ENCODE peak calls at places on chromosome 17, in nine cellular contexts. Z is spleen, Y is left ventricle myocardium inferior, K is mucosa of descending colon, T is NCI-H1092 treated with DMSO at 0.1 percent for 48 hours, P is GM20000, D is A549, U is mucosa of gallbladder, S is osteoblast. L is an unnamed sample.

GRCh38 chr17:49819651-49820050 is 28.2 kb downstream of the TAC4 start:
- DNase-seq in Z (no peak), Y (no peak), K (no peak), T (no peak), P (no peak), D (no peak), U (no peak), S (no peak), L (no peak)

GRCh38 chr17:27811961-27812360 is 11.6 kb upstream of the NOS2 start:
- DNase-seq in Z (no peak), Y (no peak), K (peak), T (no peak), P (no peak), D (no peak), U (no peak), S (no peak), L (no peak)

GRCh38 chr17:30351730-30352129 is 17.9 kb upstream of the TMIGD1 start:
- DNase-seq in Z (no peak), Y (no peak), K (no peak), T (no peak), P (no peak), D (no peak), U (no peak), S (no peak), L (no peak)

GRCh38 chr17:42286411-42287295 is 1.6 kb upstream of the STAT5A start:
- DNase-seq in Z (peak), Y (peak), K (no peak), T (no peak), P (no peak), D (no peak), U (no peak), S (peak), L (no peak)

GRCh38 chr17:20981046-20981920 is 61.5 kb downstream of the USP22 start:
- DNase-seq in Z (no peak), Y (no peak), K (no peak), T (no peak), P (peak), D (no peak), U (no peak), S (peak), L (no peak)

GRCh38 chr17:8955021-8955420 is 10.5 kb downstream of the PIK3R5 start:
- DNase-seq in Z (peak), Y (no peak), K (no peak), T (no peak), P (no peak), D (no peak), U (no peak), S (no peak), L (no peak)

GRCh38 chr17:40110457-40110856 is 10.1 kb upstream of the NR1D1 start:
- DNase-seq in Z (no peak), Y (no peak), K (no peak), T (no peak), P (no peak), D (no peak), U (no peak), S (peak), L (no peak)

GRCh38 chr17:75571885-75572215 is 15.8 kb upstream of the MYO15B start:
- DNase-seq in Z (no peak), Y (no peak), K (no peak), T (no peak), P (no peak), D (no peak), U (no peak), S (peak), L (no peak)

GRCh38 chr17:67557921-67558320 is 159.8 kb upstream of the NOL11 start:
- DNase-seq in Z (no peak), Y (no peak), K (no peak), T (no peak), P (no peak), D (no peak), U (no peak), S (peak), L (no peak)

GRCh38 chr17:82244413-82245140 is 15.7 kb downstream of the SLC16A3 start:
- DNase-seq in Z (peak), Y (no peak), K (no peak), T (no peak), P (peak), D (peak), U (no peak), S (peak), L (no peak)

GRCh38 chr17:9367186-9367585 is 208.4 kb downstream of the STX8 start:
- DNase-seq in Z (no peak), Y (peak), K (no peak), T (no peak), P (no peak), D (no peak), U (no peak), S (no peak), L (no peak)

GRCh38 chr17:9240659-9241370 is 219.5 kb downstream of the NTN1 start:
- DNase-seq in Z (no peak), Y (peak), K (peak), T (no peak), P (no peak), D (peak), U (peak), S (peak), L (no peak)

GRCh38 chr17:36928450-36929125 is 8.7 kb upstream of the LHX1 start:
- DNase-seq in Z (no peak), Y (no peak), K (no peak), T (no peak), P (no peak), D (no peak), U (no peak), S (peak), L (no peak)

GRCh38 chr17:57408064-57408811 is 151.9 kb downstream of the MSI2 start:
- DNase-seq in Z (no peak), Y (no peak), K (peak), T (peak), P (peak), D (no peak), U (no peak), S (no peak), L (no peak)

GRCh38 chr17:732788-733720 is 658 bp downstream of the TLCD3A start:
- DNase-seq in Z (peak), Y (peak), K (peak), T (peak), P (peak), D (peak), U (peak), S (peak), L (no peak)

GRCh38 chr17:47967607-47968252 is 3.2 kb upstream of the CDK5RAP3 start:
- DNase-seq in Z (no peak), Y (no peak), K (peak), T (no peak), P (no peak), D (peak), U (no peak), S (peak), L (no peak)